ENCODE peak calls at places on chromosomes 13 and 19, in nine cellular contexts. W is astrocyte, V is PC-3, J is mesendoderm, L is trophoblast cell, R is endodermal cell, N is GM12878, B is neural progenitor cell, G is HCT116. A is an unnamed sample.

GRCh38 chr13:23460309-23460708 is 26.8 kb upstream of the SACS start:
- DNase-seq in W (no peak), V (no peak), J (no peak), L (no peak), R (no peak), N (peak; percentile 71), B (no peak), G (no peak), A (no peak)

GRCh38 chr19:18594824-18595373 is 6.3 kb downstream of the REX1BD start:
- DNase-seq in W (no peak), V (no peak), J (no peak), L (no peak), R (peak; percentile 65), N (no peak), B (peak; percentile 33), G (no peak), A (no peak)

GRCh38 chr19:11028146-11028545 is 61.1 kb upstream of the LDLR start:
- DNase-seq in W (no peak), V (no peak), J (no peak), L (no peak), R (no peak), N (no peak), B (no peak), G (no peak), A (no peak)

GRCh38 chr13:31982540-31982939 is 49.0 kb upstream of the FRY start:
- DNase-seq in W (peak; percentile 96), V (peak; percentile 89), J (no peak), L (peak; percentile 48), R (no peak), N (no peak), B (no peak), G (peak; percentile 63), A (no peak)

GRCh38 chr19:35266149-35266903 is 2.4 kb upstream of the USF2 start:
- DNase-seq in W (no peak), V (no peak), J (no peak), L (no peak), R (peak; percentile 49), N (no peak), B (no peak), G (no peak), A (peak; percentile 80)

GRCh38 chr19:42396248-42396541 is 6.1 kb upstream of the CNFN start:
- DNase-seq in W (no peak), V (no peak), J (peak; percentile 74), L (no peak), R (no peak), N (no peak), B (no peak), G (no peak), A (no peak)

GRCh38 chr13:24683833-24684599 is 3.8 kb downstream of the ATP12A start:
- DNase-seq in W (no peak), V (peak; percentile 52), J (peak; percentile 90), L (no peak), R (peak; percentile 95), N (no peak), B (peak; percentile 88), G (peak; percentile 24), A (no peak)

GRCh38 chr13:97043302-97043701 is 49.0 kb upstream of the OXGR1 start:
- DNase-seq in W (peak; percentile 58), V (no peak), J (no peak), L (no peak), R (no peak), N (no peak), B (no peak), G (no peak), A (no peak)

GRCh38 chr13:62583466-62583865 is 1167.8 kb upstream of the PCDH20 start:
- DNase-seq in W (no peak), V (no peak), J (peak; percentile 4), L (no peak), R (no peak), N (no peak), B (no peak), G (no peak), A (no peak)

GRCh38 chr19:40927567-40927966 is 45.5 kb upstream of the CYP2A7 start:
- DNase-seq in W (no peak), V (no peak), J (no peak), L (no peak), R (no peak), N (no peak), B (no peak), G (no peak), A (no peak)

GRCh38 chr19:31937983-31938382 is 407.4 kb upstream of the ZNF507 start:
- DNase-seq in W (no peak), V (no peak), J (no peak), L (no peak), R (no peak), N (no peak), B (no peak), G (no peak), A (no peak)

GRCh38 chr19:57239982-57240310 is 486 bp upstream of the ZNF805 start:
- DNase-seq in W (no peak), V (no peak), J (no peak), L (no peak), R (no peak), N (no peak), B (no peak), G (no peak), A (no peak)

GRCh38 chr13:60453490-60453889 is 56.5 kb downstream of the TDRD3 start:
- DNase-seq in W (peak; percentile 29), V (peak; percentile 13), J (peak; percentile 20), L (no peak), R (no peak), N (no peak), B (peak; percentile 19), G (no peak), A (no peak)

GRCh38 chr13:51632643-51633357 is 48.5 kb downstream of the WDFY2 start:
- DNase-seq in W (no peak), V (no peak), J (peak; percentile 49), L (no peak), R (peak; percentile 64), N (no peak), B (peak; percentile 86), G (no peak), A (no peak)

DNA sequence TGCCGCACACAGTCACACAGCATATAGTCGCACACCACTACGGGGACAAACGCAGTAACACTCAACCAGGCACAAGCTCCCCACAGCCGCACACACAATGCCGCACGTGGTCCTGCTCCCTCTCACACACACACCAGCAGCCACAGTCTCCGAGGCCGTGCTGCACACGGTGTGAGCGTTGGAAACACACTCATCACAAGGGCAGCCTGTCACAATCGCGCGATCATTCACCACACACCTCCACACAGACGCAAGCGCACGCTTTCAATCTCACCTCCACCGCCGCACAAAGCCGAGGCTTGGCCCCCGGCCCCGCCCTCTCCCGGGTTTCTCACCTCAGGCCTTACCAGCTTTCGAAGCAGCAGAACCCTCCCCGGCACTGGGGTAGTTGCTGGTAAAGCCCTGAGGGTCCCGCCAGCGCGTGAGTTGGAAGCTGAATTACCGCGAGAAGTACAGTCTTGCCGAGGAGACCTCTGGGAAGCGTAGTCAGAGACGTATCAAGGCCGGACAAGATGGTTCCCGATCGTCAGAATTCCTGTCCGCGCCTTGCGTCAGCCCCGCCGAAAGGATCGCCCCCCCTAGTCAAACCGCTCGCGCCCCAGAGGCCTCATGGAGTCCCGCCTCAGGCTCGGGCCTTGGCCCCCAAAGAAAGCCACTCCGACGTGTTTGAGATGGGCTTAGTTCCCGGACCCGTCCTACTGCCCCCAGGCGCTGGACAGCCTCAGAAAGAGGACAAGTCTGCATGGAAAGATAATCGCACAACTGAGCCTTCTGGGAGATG is at the start of gene ZNF566:
- DNase-seq in W (peak; percentile 96), V (peak; percentile 91), J (peak; percentile 100), L (peak; percentile 98), R (peak; percentile 99), N (peak; percentile 92), B (peak; percentile 98), G (peak; percentile 93), A (peak; percentile 95)
- H3K9ac ChIP-seq in W (peak within 1 kb of the TSS; percentile 97), V (peak within 1 kb of the TSS; percentile 94), J (peak within 1 kb of the TSS; percentile 99), L (peak within 1 kb of the TSS; percentile 94), R (peak within 1 kb of the TSS; percentile 97), N (peak within 1 kb of the TSS; percentile 85), B (peak within 1 kb of the TSS; percentile 95), G (peak within 1 kb of the TSS; percentile 79), A (peak within 1 kb of the TSS; percentile 99)

GRCh38 chr13:42680748-42681147 is 100.6 kb upstream of the FAM216B start:
- DNase-seq in W (no peak), V (no peak), J (no peak), L (no peak), R (no peak), N (no peak), B (no peak), G (no peak), A (no peak)

GRCh38 chr13:42685762-42686560 is 95.4 kb upstream of the FAM216B start:
- DNase-seq in W (no peak), V (no peak), J (peak; percentile 27), L (no peak), R (no peak), N (no peak), B (no peak), G (no peak), A (no peak)

GRCh38 chr13:42684226-42684625 is 97.2 kb upstream of the FAM216B start:
- DNase-seq in W (no peak), V (no peak), J (peak; percentile 57), L (no peak), R (no peak), N (no peak), B (no peak), G (no peak), A (no peak)

DNA sequence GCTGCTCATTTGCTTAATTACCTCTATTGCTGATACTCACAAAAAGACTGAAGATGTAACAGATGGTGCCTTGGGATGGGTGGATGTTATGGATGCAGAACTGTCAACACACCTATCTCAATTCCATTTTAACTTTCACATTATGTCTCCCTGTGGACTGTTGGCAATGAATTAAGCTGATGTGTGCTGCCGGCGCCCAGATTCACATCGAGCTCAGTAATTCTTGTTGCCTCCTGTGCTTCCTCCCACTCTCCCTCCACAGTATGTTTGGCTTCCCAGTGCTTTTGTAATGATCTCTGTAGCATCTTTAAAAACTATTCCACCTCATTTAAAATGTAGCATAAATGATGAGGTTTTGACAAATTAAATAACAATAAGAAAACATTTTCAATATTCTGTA is 100.0 kb upstream of the FAM216B start:
- DNase-seq in W (no peak), V (no peak), J (no peak), L (no peak), R (no peak), N (no peak), B (no peak), G (no peak), A (no peak)
- H3K27ac ChIP-seq in W (no peak overlapping the region), V (no peak overlapping the region), J (no peak overlapping the region), L (no peak overlapping the region), R (no peak overlapping the region), N (no peak overlapping the region), B (no peak overlapping the region), G (no peak overlapping the region), A (no peak overlapping the region)

DNA sequence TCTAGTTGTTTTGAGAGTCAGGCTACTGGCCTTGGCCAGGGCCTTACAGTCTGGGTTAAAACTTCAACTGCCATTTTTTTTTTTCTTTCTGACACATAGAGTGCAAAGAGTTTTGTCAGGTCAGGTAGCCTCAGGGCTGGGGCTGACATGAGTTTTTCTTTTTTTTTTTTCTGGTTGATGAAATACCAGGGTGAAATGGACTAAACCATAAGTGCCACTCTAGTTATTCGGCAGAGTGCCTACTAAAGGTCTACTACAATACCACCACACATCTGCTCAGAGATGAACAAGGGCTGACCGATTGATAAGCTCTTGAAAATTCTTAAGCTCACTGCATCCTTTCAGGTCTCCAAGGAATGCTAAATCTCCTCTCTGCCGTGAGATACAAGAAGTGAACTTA is 4.4 kb upstream of the ZNF320 start:
- DNase-seq in W (no peak), V (no peak), J (no peak), L (no peak), R (no peak), N (no peak), B (no peak), G (no peak), A (no peak)
- H3K4me3 ChIP-seq in W (no peak overlapping the region), V (no peak overlapping the region), J (no peak overlapping the region), L (no peak overlapping the region), R (no peak overlapping the region), N (no peak overlapping the region), B (no peak overlapping the region), G (no peak overlapping the region), A (no peak overlapping the region)

GRCh38 chr19:1238373-1239303 is 833 bp upstream of the CBARP start:
- DNase-seq in W (no peak), V (no peak), J (no peak), L (no peak), R (peak; percentile 62), N (no peak), B (no peak), G (no peak), A (no peak)
- H3K9ac ChIP-seq in W (peak overlapping the region; percentile 50), V (no peak overlapping the region), J (peak overlapping the region; percentile 63), L (no peak overlapping the region), R (no peak overlapping the region), N (no peak overlapping the region), B (no peak overlapping the region), G (peak overlapping the region; percentile 99), A (no peak overlapping the region)

A was measured in kidney.